ENCODE peak calls at places on chromosomes 5 and 9, in ten cellular contexts. One of them, this sample, is unnamed.
A peak's percentile ranks its signal among the peaks of the same experiment; 100 is the strongest.

GRCh38 chr9:69946800-69947437 is 96.7 kb upstream of the MAMDC2 start:
- DNase-seq in ovary: no peak
- DNase-seq in coronary artery: no peak
- DNase-seq in stomach: no peak
- DNase-seq in kidney: no peak
- DNase-seq in MCF 10A: peak; percentile 84
- DNase-seq in upper lobe of left lung: no peak
- DNase-seq in H9: no peak
- DNase-seq in IMR-90: peak; percentile 94
- DNase-seq in BJ: peak; percentile 62
- DNase-seq in this sample: no peak

GRCh38 chr5:144004146-144004545 is 166.3 kb downstream of the YIPF5 start:
- DNase-seq in stomach: no peak
- DNase-seq in IMR-90: peak; percentile 76
- DNase-seq in MCF 10A: peak; percentile 40
- DNase-seq in ovary: no peak
- DNase-seq in kidney: no peak
- DNase-seq in coronary artery: no peak
- DNase-seq in H9: no peak
- DNase-seq in upper lobe of left lung: no peak
- DNase-seq in BJ: no peak
- DNase-seq in this sample: no peak

GRCh38 chr5:35863159-35863558 is 6.5 kb downstream of the IL7R start:
- DNase-seq in coronary artery: no peak
- DNase-seq in ovary: no peak
- DNase-seq in upper lobe of left lung: no peak
- DNase-seq in stomach: no peak
- DNase-seq in MCF 10A: no peak
- DNase-seq in BJ: no peak
- DNase-seq in IMR-90: no peak
- DNase-seq in kidney: no peak
- DNase-seq in H9: no peak
- DNase-seq in this sample: no peak

GRCh38 chr5:87300744-87301143 is 33.1 kb downstream of the RASA1 start:
- DNase-seq in coronary artery: no peak
- DNase-seq in kidney: no peak
- DNase-seq in MCF 10A: peak; percentile 90
- DNase-seq in upper lobe of left lung: peak; percentile 51
- DNase-seq in H9: no peak
- DNase-seq in ovary: no peak
- DNase-seq in IMR-90: peak; percentile 94
- DNase-seq in BJ: peak; percentile 66
- DNase-seq in stomach: no peak
- DNase-seq in this sample: no peak

GRCh38 chr5:115831163-115831768 is 10.1 kb downstream of the ATG12 start:
- DNase-seq in H9: no peak
- DNase-seq in stomach: no peak
- DNase-seq in upper lobe of left lung: no peak
- DNase-seq in kidney: no peak
- DNase-seq in MCF 10A: peak; percentile 63
- DNase-seq in BJ: no peak
- DNase-seq in IMR-90: peak; percentile 49
- DNase-seq in ovary: no peak
- DNase-seq in coronary artery: no peak
- DNase-seq in this sample: no peak

GRCh38 chr9:77750284-77750683 is 102.2 kb upstream of the GNA14 start:
- DNase-seq in ovary: no peak
- DNase-seq in stomach: no peak
- DNase-seq in BJ: no peak
- DNase-seq in coronary artery: no peak
- DNase-seq in H9: no peak
- DNase-seq in IMR-90: peak; percentile 60
- DNase-seq in MCF 10A: no peak
- DNase-seq in kidney: no peak
- DNase-seq in upper lobe of left lung: no peak
- DNase-seq in this sample: no peak

GRCh38 chr9:7303932-7304331 is 495.6 kb downstream of the DMAC1 start:
- DNase-seq in MCF 10A: no peak
- DNase-seq in coronary artery: no peak
- DNase-seq in ovary: no peak
- DNase-seq in IMR-90: no peak
- DNase-seq in stomach: no peak
- DNase-seq in BJ: no peak
- DNase-seq in upper lobe of left lung: no peak
- DNase-seq in H9: no peak
- DNase-seq in kidney: no peak
- DNase-seq in this sample: no peak

GRCh38 chr5:140349244-140349643 is 2.8 kb upstream of the HBEGF start:
- DNase-seq in IMR-90: peak; percentile 34
- DNase-seq in stomach: peak; percentile 46
- DNase-seq in H9: no peak
- DNase-seq in upper lobe of left lung: no peak
- DNase-seq in coronary artery: no peak
- DNase-seq in ovary: no peak
- DNase-seq in MCF 10A: peak; percentile 68
- DNase-seq in BJ: no peak
- DNase-seq in kidney: no peak
- DNase-seq in this sample: no peak

GRCh38 chr9:71120439-71121247 is 778 bp downstream of the TRPM3 start:
- DNase-seq in coronary artery: no peak
- DNase-seq in BJ: no peak
- DNase-seq in upper lobe of left lung: no peak
- DNase-seq in ovary: no peak
- DNase-seq in H9: peak; percentile 34
- DNase-seq in IMR-90: no peak
- DNase-seq in kidney: no peak
- DNase-seq in stomach: no peak
- DNase-seq in MCF 10A: no peak
- DNase-seq in this sample: no peak

GRCh38 chr9:122206118-122207046 is 22.4 kb downstream of the LHX6 start:
- DNase-seq in ovary: no peak
- DNase-seq in kidney: peak; percentile 32
- DNase-seq in MCF 10A: peak; percentile 34
- DNase-seq in IMR-90: peak; percentile 80
- DNase-seq in coronary artery: no peak
- DNase-seq in H9: no peak
- DNase-seq in upper lobe of left lung: no peak
- DNase-seq in stomach: no peak
- DNase-seq in BJ: peak; percentile 55
- DNase-seq in this sample: no peak

GRCh38 chr9:5625916-5626315 is 3.0 kb upstream of the RIC1 start:
- DNase-seq in H9: no peak
- DNase-seq in stomach: no peak
- DNase-seq in ovary: no peak
- DNase-seq in MCF 10A: no peak
- DNase-seq in coronary artery: no peak
- DNase-seq in BJ: no peak
- DNase-seq in kidney: no peak
- DNase-seq in IMR-90: no peak
- DNase-seq in upper lobe of left lung: no peak
- DNase-seq in this sample: no peak

GRCh38 chr5:112479418-112479817 is 60.3 kb upstream of the EPB41L4A start:
- DNase-seq in coronary artery: no peak
- DNase-seq in upper lobe of left lung: no peak
- DNase-seq in ovary: no peak
- DNase-seq in BJ: no peak
- DNase-seq in MCF 10A: peak; percentile 75
- DNase-seq in H9: no peak
- DNase-seq in IMR-90: peak; percentile 54
- DNase-seq in stomach: no peak
- DNase-seq in kidney: no peak
- DNase-seq in this sample: no peak

GRCh38 chr5:9544502-9545300 is 1.2 kb downstream of the SEMA5A start:
- DNase-seq in kidney: peak; percentile 94
- DNase-seq in IMR-90: peak; percentile 80
- DNase-seq in ovary: peak; percentile 88
- DNase-seq in BJ: no peak
- DNase-seq in coronary artery: peak; percentile 92
- DNase-seq in upper lobe of left lung: peak; percentile 81
- DNase-seq in MCF 10A: peak; percentile 76
- DNase-seq in H9: peak; percentile 92
- DNase-seq in stomach: peak; percentile 82
- DNase-seq in this sample: peak; percentile 68

GRCh38 chr9:75001719-75002421 is 26.2 kb downstream of the CARNMT1 start:
- DNase-seq in IMR-90: peak; percentile 91
- DNase-seq in MCF 10A: peak; percentile 82
- DNase-seq in coronary artery: no peak
- DNase-seq in stomach: no peak
- DNase-seq in kidney: no peak
- DNase-seq in ovary: no peak
- DNase-seq in upper lobe of left lung: no peak
- DNase-seq in BJ: peak; percentile 31
- DNase-seq in H9: no peak
- DNase-seq in this sample: no peak

GRCh38 chr9:19650292-19650691 is 138.5 kb downstream of the SLC24A2 start:
- DNase-seq in ovary: no peak
- DNase-seq in upper lobe of left lung: no peak
- DNase-seq in IMR-90: no peak
- DNase-seq in MCF 10A: no peak
- DNase-seq in stomach: no peak
- DNase-seq in coronary artery: no peak
- DNase-seq in kidney: no peak
- DNase-seq in BJ: no peak
- DNase-seq in H9: no peak
- DNase-seq in this sample: no peak

DNA sequence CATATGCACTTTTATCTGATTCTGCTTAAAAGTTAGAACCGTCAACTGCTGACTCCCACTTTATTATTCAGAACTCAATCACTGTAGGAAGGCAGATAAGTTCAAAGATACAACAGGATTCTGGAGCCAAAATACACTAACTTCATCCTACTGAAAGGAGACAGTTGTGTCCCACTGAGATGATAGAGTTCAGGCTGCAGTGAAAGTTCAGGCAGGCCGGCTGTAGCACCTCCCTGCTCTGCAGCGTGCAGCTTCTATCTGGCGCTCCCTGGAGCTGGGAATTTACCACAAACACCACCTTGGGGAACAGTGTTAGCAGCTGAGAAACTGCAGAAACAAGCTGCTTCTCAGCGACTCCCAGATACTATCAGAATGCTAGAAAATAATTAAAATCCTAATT is 52.5 kb upstream of the CNTLN start:
- DNase-seq in H9: peak; percentile 65
- DNase-seq in BJ: no peak
- DNase-seq in kidney: peak; percentile 46
- DNase-seq in MCF 10A: no peak
- DNase-seq in coronary artery: no peak
- DNase-seq in ovary: peak; percentile 47
- DNase-seq in IMR-90: peak; percentile 60
- DNase-seq in upper lobe of left lung: no peak
- DNase-seq in stomach: no peak
- DNase-seq in this sample: no peak
- TF ChIP-seq CTCF in H9: peak; percentile 32
- TF ChIP-seq CTCF in BJ: peak; percentile 26
- TF ChIP-seq CTCF in kidney: no peak
- TF ChIP-seq CTCF in MCF 10A: no peak
- TF ChIP-seq CTCF in coronary artery: no peak
- TF ChIP-seq CTCF in ovary: no peak
- TF ChIP-seq CTCF in IMR-90: peak; percentile 25
- TF ChIP-seq CTCF in upper lobe of left lung: no peak
- TF ChIP-seq CTCF in stomach: no peak
- TF ChIP-seq CTCF in this sample: no peak

GRCh38 chr9:121198512-121199042 is 3.1 kb downstream of the RAB14 start:
- DNase-seq in kidney: no peak
- DNase-seq in H9: no peak
- DNase-seq in ovary: no peak
- DNase-seq in IMR-90: no peak
- DNase-seq in MCF 10A: no peak
- DNase-seq in upper lobe of left lung: no peak
- DNase-seq in BJ: no peak
- DNase-seq in coronary artery: no peak
- DNase-seq in stomach: no peak
- DNase-seq in this sample: no peak

GRCh38 chr9:121199921-121200320 is 1.7 kb downstream of the RAB14 start:
- DNase-seq in kidney: no peak
- DNase-seq in MCF 10A: no peak
- DNase-seq in coronary artery: no peak
- DNase-seq in stomach: no peak
- DNase-seq in ovary: no peak
- DNase-seq in upper lobe of left lung: no peak
- DNase-seq in IMR-90: peak; percentile 21
- DNase-seq in H9: no peak
- DNase-seq in BJ: no peak
- DNase-seq in this sample: no peak

GRCh38 chr9:121196389-121196788 is 5.3 kb downstream of the RAB14 start:
- DNase-seq in H9: no peak
- DNase-seq in upper lobe of left lung: no peak
- DNase-seq in coronary artery: no peak
- DNase-seq in MCF 10A: no peak
- DNase-seq in kidney: no peak
- DNase-seq in IMR-90: no peak
- DNase-seq in stomach: no peak
- DNase-seq in ovary: no peak
- DNase-seq in BJ: no peak
- DNase-seq in this sample: no peak

GRCh38 chr9:121194730-121195129 is 6.9 kb downstream of the RAB14 start:
- DNase-seq in H9: no peak
- DNase-seq in kidney: no peak
- DNase-seq in ovary: no peak
- DNase-seq in BJ: no peak
- DNase-seq in IMR-90: no peak
- DNase-seq in upper lobe of left lung: no peak
- DNase-seq in coronary artery: no peak
- DNase-seq in MCF 10A: no peak
- DNase-seq in stomach: no peak
- DNase-seq in this sample: no peak

GRCh38 chr9:121197135-121197534 is 4.5 kb downstream of the RAB14 start:
- DNase-seq in ovary: no peak
- DNase-seq in coronary artery: no peak
- DNase-seq in kidney: no peak
- DNase-seq in BJ: no peak
- DNase-seq in upper lobe of left lung: no peak
- DNase-seq in H9: no peak
- DNase-seq in IMR-90: no peak
- DNase-seq in MCF 10A: no peak
- DNase-seq in stomach: no peak
- DNase-seq in this sample: no peak
- TF ChIP-seq CTCF in ovary: no peak
- TF ChIP-seq CTCF in coronary artery: no peak
- TF ChIP-seq CTCF in kidney: no peak
- TF ChIP-seq CTCF in BJ: no peak
- TF ChIP-seq CTCF in upper lobe of left lung: no peak
- TF ChIP-seq CTCF in H9: no peak
- TF ChIP-seq CTCF in IMR-90: no peak
- TF ChIP-seq CTCF in MCF 10A: peak; percentile 15
- TF ChIP-seq CTCF in stomach: no peak
- TF ChIP-seq CTCF in this sample: no peak

GRCh38 chr9:127485995-127486394 is 34.7 kb downstream of the LRSAM1 start:
- DNase-seq in kidney: no peak
- DNase-seq in stomach: no peak
- DNase-seq in IMR-90: no peak
- DNase-seq in coronary artery: no peak
- DNase-seq in ovary: no peak
- DNase-seq in BJ: no peak
- DNase-seq in MCF 10A: no peak
- DNase-seq in upper lobe of left lung: no peak
- DNase-seq in H9: no peak
- DNase-seq in this sample: no peak
- TF ChIP-seq CTCF in kidney: no peak
- TF ChIP-seq CTCF in stomach: no peak
- TF ChIP-seq CTCF in IMR-90: no peak
- TF ChIP-seq CTCF in coronary artery: no peak
- TF ChIP-seq CTCF in ovary: no peak
- TF ChIP-seq CTCF in BJ: no peak
- TF ChIP-seq CTCF in MCF 10A: no peak
- TF ChIP-seq CTCF in upper lobe of left lung: no peak
- TF ChIP-seq CTCF in H9: peak; percentile 16
- TF ChIP-seq CTCF in this sample: no peak

GRCh38 chr5:30804739-30805313 is 388.7 kb upstream of the CDH6 start:
- DNase-seq in BJ: no peak
- DNase-seq in coronary artery: no peak
- DNase-seq in MCF 10A: no peak
- DNase-seq in upper lobe of left lung: no peak
- DNase-seq in stomach: no peak
- DNase-seq in IMR-90: peak; percentile 62
- DNase-seq in H9: peak; percentile 34
- DNase-seq in kidney: no peak
- DNase-seq in ovary: no peak
- DNase-seq in this sample: no peak
- TF ChIP-seq CTCF in BJ: no peak
- TF ChIP-seq CTCF in coronary artery: no peak
- TF ChIP-seq CTCF in MCF 10A: no peak
- TF ChIP-seq CTCF in upper lobe of left lung: no peak
- TF ChIP-seq CTCF in stomach: no peak
- TF ChIP-seq CTCF in IMR-90: peak; percentile 56
- TF ChIP-seq CTCF in H9: peak; percentile 54
- TF ChIP-seq CTCF in kidney: peak; percentile 11
- TF ChIP-seq CTCF in ovary: no peak
- TF ChIP-seq CTCF in this sample: no peak